ENCODE peak calls at places on chromosomes 5 and 9, in five cellular contexts. N is HepG2, C is IMR-90, E is ovary, A is sigmoid colon. M is an unnamed sample.
A peak's percentile ranks its signal among the peaks of the same experiment; 100 is the strongest.

GRCh38 chr5:56757077-56757476 is 58.3 kb upstream of the MAP3K1 start:
- DNase-seq in A (no peak), N (no peak), C (peak; percentile 32), E (no peak), M (no peak)

GRCh38 chr9:109816490-109816889 is 36.5 kb downstream of the PALM2AKAP2 start:
- DNase-seq in N (peak; percentile 86), C (peak; percentile 100), E (no peak), A (no peak), M (no peak)

GRCh38 chr9:123359106-123359505 is 3.1 kb downstream of the CRB2 start:
- DNase-seq in C (no peak), N (no peak), E (no peak), A (no peak), M (no peak)

GRCh38 chr5:132385321-132386105 is 16.0 kb downstream of the SLC22A5 start:
- DNase-seq in C (peak; percentile 62), N (peak; percentile 52), A (no peak), E (no peak), M (peak; percentile 55)

GRCh38 chr9:132977626-132978450 is 656 bp upstream of the GFI1B start:
- DNase-seq in A (no peak), N (peak; percentile 76), C (peak; percentile 31), E (no peak), M (peak; percentile 92)

GRCh38 chr5:671459-672328 is 21.5 kb downstream of the TPPP start:
- DNase-seq in A (peak; percentile 87), C (peak; percentile 26), E (peak; percentile 57), N (peak; percentile 57), M (peak; percentile 65)

GRCh38 chr5:116442095-116442534 is 132.5 kb downstream of the SEMA6A start:
- DNase-seq in E (no peak), A (no peak), N (no peak), C (peak; percentile 7), M (no peak)

GRCh38 chr5:66963559-66963971 is 233.0 kb downstream of the CD180 start:
- DNase-seq in N (no peak), E (no peak), A (no peak), C (peak; percentile 40), M (no peak)

GRCh38 chr5:127741412-127741811 is 38.2 kb downstream of the CCDC192 start:
- DNase-seq in E (no peak), C (no peak), A (no peak), N (no peak), M (no peak)

GRCh38 chr5:28398185-28398584 is 1359.8 kb upstream of the CDH9 start:
- DNase-seq in N (no peak), E (no peak), A (no peak), C (no peak), M (no peak)

DNA sequence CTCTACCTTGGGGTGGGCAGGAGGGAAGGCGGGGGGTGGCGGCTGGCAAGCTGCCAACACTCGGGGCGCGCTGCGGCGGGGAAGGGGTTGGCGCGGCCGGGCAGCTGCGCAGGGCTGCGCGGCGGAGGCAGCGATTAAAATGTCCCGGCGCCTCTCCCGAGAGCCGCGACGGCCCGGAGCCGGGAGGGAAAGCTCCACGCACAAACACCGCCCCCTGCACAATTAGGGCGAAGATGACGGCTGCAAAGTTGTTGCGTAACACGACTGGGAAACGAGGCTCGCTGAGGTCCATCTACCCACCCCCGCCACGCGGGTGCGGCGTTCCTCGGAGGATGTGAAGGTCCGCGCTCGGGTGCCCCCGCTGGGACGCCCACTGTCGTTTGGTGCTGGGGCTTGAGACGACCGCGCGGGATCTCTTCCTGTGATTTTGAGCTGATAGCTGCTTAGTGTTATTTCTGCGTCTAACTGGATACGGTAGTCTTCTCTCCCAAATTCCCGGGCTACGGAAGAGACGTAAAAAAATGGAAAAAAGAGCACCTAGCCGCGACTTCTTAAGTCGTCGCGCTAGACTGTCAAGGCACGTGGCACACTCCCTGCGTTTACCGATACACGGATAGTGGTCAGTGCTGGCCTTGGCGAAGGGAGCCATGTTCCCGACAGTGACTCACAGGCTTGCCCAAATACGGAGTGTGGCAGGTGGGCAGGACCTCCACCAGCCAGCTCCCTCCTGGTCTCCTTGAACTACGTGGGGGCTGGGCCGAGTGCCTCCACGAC is 958 bp upstream of the NFIL3 start:
- DNase-seq in N (peak; percentile 48), E (peak; percentile 91), A (peak; percentile 97), C (peak; percentile 89), M (peak; percentile 84)
- TF ChIP-seq POLR2A in N (no peak), E (peak; percentile 76), A (peak; percentile 45), C (peak; percentile 92), M (no peak)

GRCh38 chr9:37466037-37466709 is 923 bp upstream of the ZBTB5 start:
- DNase-seq in A (peak; percentile 94), E (peak; percentile 74), C (no peak), N (peak; percentile 25), M (peak; percentile 66)
- TF ChIP-seq POLR2A in A (no peak), E (peak; percentile 76), C (peak; percentile 64), N (peak; percentile 42), M (no peak)

GRCh38 chr5:154754460-154755360 is 467 bp upstream of the LARP1 start:
- DNase-seq in C (peak; percentile 98), A (peak; percentile 100), E (peak; percentile 100), N (peak; percentile 96), M (peak; percentile 99)
- TF ChIP-seq POLR2A in C (peak; percentile 60), A (peak; percentile 40), E (peak; percentile 84), N (peak; percentile 45), M (peak; percentile 59)

GRCh38 chr5:125518169-125518568 is 771.7 kb upstream of the ZNF608 start:
- DNase-seq in A (no peak), N (no peak), E (no peak), C (no peak), M (no peak)
- TF ChIP-seq POLR2A in A (no peak), N (no peak), E (no peak), C (no peak), M (no peak)

GRCh38 chr5:43514471-43514815 is 505 bp downstream of the C5orf34 start:
- DNase-seq in C (peak; percentile 87), N (peak; percentile 21), A (no peak), E (no peak), M (peak; percentile 76)

GRCh38 chr5:43520615-43521014 is 5.7 kb upstream of the C5orf34 start:
- DNase-seq in E (no peak), C (no peak), N (no peak), A (no peak), M (no peak)

GRCh38 chr5:43515678-43516048 is 715 bp upstream of the C5orf34 start:
- DNase-seq in N (no peak), E (no peak), C (no peak), A (no peak), M (no peak)

DNA sequence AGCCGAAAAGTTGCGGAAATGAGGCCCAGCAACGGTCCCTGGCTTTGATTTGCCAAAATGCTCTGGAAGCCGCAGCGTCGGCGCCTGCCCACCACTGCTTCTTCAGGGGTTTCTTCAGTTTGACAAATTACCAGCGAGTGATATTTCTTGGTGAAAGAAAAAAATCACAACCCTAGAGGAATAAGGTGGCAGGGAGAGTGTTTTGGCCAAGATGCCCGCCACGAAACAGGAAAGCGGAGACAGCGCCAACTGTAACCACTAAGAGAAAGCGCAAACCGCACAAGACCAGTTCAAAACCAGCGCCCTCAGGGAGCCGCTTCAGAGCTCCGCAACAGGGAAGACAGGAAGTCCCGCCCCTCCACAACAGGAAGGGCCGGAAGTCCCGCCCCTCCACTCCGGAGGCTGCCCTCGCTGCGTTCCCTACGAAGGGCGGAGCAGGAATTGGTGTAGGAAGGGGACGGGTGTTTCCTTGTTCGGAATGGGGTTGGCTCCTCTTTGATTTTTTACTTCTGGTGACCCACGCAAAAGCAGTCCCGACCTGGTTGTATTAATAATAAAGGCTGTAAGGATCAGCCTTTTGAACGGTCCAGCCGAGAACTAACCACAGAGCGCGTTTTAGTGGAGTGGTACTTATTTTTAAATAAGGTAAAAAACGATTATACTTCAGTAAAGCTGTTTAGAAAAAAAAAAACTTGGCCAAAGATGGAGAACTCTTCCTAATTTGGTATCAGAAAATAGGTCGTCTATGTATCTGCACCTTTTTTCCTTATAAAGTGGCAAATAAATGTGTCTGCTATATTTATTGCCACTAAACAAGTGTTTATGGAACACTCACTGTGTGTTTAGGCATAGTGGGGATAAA is at the start of gene C5orf34:
- DNase-seq in E (peak; percentile 95), A (peak; percentile 98), N (peak; percentile 93), C (peak; percentile 94), M (peak; percentile 95)
- TF ChIP-seq POLR2A in E (peak; percentile 22), A (peak; percentile 59), N (peak; percentile 80), C (peak; percentile 86), M (peak; percentile 95)

GRCh38 chr5:84384604-84385575 is at the start of gene EDIL3:
- DNase-seq in C (peak; percentile 59), E (no peak), N (no peak), A (peak; percentile 67), M (peak; percentile 36)
- TF ChIP-seq POLR2A in C (peak; percentile 45), E (no peak), N (no peak), A (no peak), M (no peak)

GRCh38 chr5:6632931-6633468 is at the start of the genes NSUN2 and SRD5A1:
- DNase-seq in E (peak; percentile 89), N (peak; percentile 81), C (peak; percentile 89), A (peak; percentile 95), M (peak; percentile 95)
- TF ChIP-seq POLR2A in E (peak; percentile 39), N (peak; percentile 73), C (peak; percentile 78), A (peak; percentile 41), M (peak; percentile 61)

GRCh38 chr9:136994180-136994884 is 2.0 kb downstream of the CLIC3 start:
- DNase-seq in A (no peak), E (no peak), C (no peak), N (no peak), M (no peak)

GRCh38 chr9:136994885-136995224 is 1.5 kb downstream of the CLIC3 start:
- DNase-seq in E (no peak), C (no peak), A (no peak), N (no peak), M (no peak)

GRCh38 chr9:136991993-136992818 is at the start of gene PAXX:
- DNase-seq in A (peak; percentile 96), C (peak; percentile 82), E (peak; percentile 91), N (peak; percentile 70), M (peak; percentile 91)

GRCh38 chr9:136995370-136995769 is 998 bp downstream of the CLIC3 start:
- DNase-seq in C (no peak), A (no peak), E (no peak), N (no peak), M (no peak)

GRCh38 chr9:136992819-136993369 is 672 bp downstream of the PAXX start:
- DNase-seq in A (no peak), C (no peak), N (no peak), E (no peak), M (no peak)
- TF ChIP-seq POLR2A in A (no peak), C (no peak), N (no peak), E (no peak), M (no peak)

DNA sequence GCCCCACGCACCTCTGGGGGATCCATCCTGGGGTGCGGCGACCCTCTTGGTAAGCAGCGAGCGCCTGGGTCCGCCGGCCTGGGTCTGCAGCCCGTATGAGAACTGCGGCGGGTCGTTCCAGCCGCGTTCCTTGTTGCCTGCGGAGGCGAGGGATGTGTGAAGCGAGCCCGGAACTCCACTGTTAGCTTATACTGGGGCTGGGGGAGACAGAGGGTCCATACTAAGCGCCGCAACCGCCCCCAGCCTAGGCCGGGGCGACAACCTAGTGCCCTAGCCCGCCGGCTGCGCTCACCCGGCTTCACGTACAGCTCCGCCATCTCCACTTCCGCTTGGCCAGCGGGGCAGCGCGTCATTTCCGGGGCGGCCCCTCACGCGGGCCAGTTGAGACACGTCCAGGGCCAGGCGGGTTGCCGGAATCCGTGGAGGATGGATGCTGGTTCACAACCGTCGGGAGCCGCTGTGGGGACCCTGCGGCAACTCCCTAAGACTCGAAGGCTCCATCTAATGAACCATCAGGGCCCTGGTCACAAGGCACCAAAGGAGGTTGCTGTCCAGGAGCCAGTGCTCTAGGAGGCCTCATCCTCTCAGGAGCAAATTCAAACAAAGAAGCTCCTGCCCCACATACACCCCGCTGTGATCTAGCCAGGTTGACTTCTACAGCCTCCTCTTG is at the start of gene SRA1:
- DNase-seq in N (peak; percentile 85), C (peak; percentile 87), E (peak; percentile 89), A (peak; percentile 96), M (peak; percentile 95)
- TF ChIP-seq POLR2A in N (peak; percentile 95), C (peak; percentile 99), E (peak; percentile 96), A (peak; percentile 80), M (peak; percentile 96)

GRCh38 chr9:126804696-126805545 is at the start of gene ZBTB43:
- DNase-seq in C (peak; percentile 93), N (peak; percentile 91), A (peak; percentile 98), E (peak; percentile 95), M (peak; percentile 99)
- TF ChIP-seq POLR2A in C (peak; percentile 89), N (peak; percentile 86), A (peak; percentile 81), E (peak; percentile 67), M (peak; percentile 91)